ENCODE peak calls at places on chromosomes 13 and 19, in six cellular contexts. One of them, this sample, is unnamed.

GRCh38 chr13:26476111-26476743 is 81.3 kb upstream of the WASF3 start:
- DNase-seq in T-helper 9 cell: no peak
- DNase-seq in KBM-7: no peak
- DNase-seq in activated CD4-positive, CD25-positive, alpha-beta regulatory T cell: no peak
- DNase-seq in amygdala: no peak
- DNase-seq in stimulated activated CD4-positive, alpha-beta T cell treated with anti-CD3 and anti-CD28 coated beads, Interleukin-4, amount 100 ng/mL, for 1 hour: no peak
- DNase-seq in this sample: no peak

GRCh38 chr13:51158923-51159322 is 47.8 kb upstream of the C13orf42 start:
- DNase-seq in stimulated activated CD4-positive, alpha-beta T cell treated with anti-CD3 and anti-CD28 coated beads, Interleukin-4, amount 100 ng/mL, for 1 hour: no peak
- DNase-seq in activated CD4-positive, CD25-positive, alpha-beta regulatory T cell: no peak
- DNase-seq in amygdala: no peak
- DNase-seq in T-helper 9 cell: no peak
- DNase-seq in KBM-7: no peak
- DNase-seq in this sample: no peak

GRCh38 chr19:40398417-40399056 is 8.6 kb upstream of the HIPK4 start:
- DNase-seq in amygdala: peak; percentile 14
- DNase-seq in KBM-7: no peak
- DNase-seq in activated CD4-positive, CD25-positive, alpha-beta regulatory T cell: peak; percentile 31
- DNase-seq in T-helper 9 cell: peak; percentile 41
- DNase-seq in stimulated activated CD4-positive, alpha-beta T cell treated with anti-CD3 and anti-CD28 coated beads, Interleukin-4, amount 100 ng/mL, for 1 hour: peak; percentile 72
- DNase-seq in this sample: no peak

GRCh38 chr13:37995052-37995451 is 125.5 kb upstream of the TRPC4 start:
- DNase-seq in KBM-7: no peak
- DNase-seq in activated CD4-positive, CD25-positive, alpha-beta regulatory T cell: no peak
- DNase-seq in T-helper 9 cell: no peak
- DNase-seq in stimulated activated CD4-positive, alpha-beta T cell treated with anti-CD3 and anti-CD28 coated beads, Interleukin-4, amount 100 ng/mL, for 1 hour: no peak
- DNase-seq in amygdala: no peak
- DNase-seq in this sample: no peak

GRCh38 chr19:33832633-33833032 is 36.0 kb downstream of the KCTD15 start:
- DNase-seq in activated CD4-positive, CD25-positive, alpha-beta regulatory T cell: no peak
- DNase-seq in amygdala: no peak
- DNase-seq in stimulated activated CD4-positive, alpha-beta T cell treated with anti-CD3 and anti-CD28 coated beads, Interleukin-4, amount 100 ng/mL, for 1 hour: no peak
- DNase-seq in T-helper 9 cell: no peak
- DNase-seq in KBM-7: no peak
- DNase-seq in this sample: no peak

GRCh38 chr19:43524922-43525835 is 1.8 kb downstream of the ETHE1 start:
- DNase-seq in amygdala: no peak
- DNase-seq in stimulated activated CD4-positive, alpha-beta T cell treated with anti-CD3 and anti-CD28 coated beads, Interleukin-4, amount 100 ng/mL, for 1 hour: peak; percentile 40
- DNase-seq in KBM-7: peak; percentile 92
- DNase-seq in activated CD4-positive, CD25-positive, alpha-beta regulatory T cell: no peak
- DNase-seq in T-helper 9 cell: peak; percentile 21
- DNase-seq in this sample: peak; percentile 24

GRCh38 chr19:58181902-58182576 is 822 bp upstream of the ZNF274 start:
- DNase-seq in KBM-7: peak; percentile 83
- DNase-seq in activated CD4-positive, CD25-positive, alpha-beta regulatory T cell: peak; percentile 42
- DNase-seq in amygdala: peak; percentile 12
- DNase-seq in T-helper 9 cell: peak; percentile 40
- DNase-seq in stimulated activated CD4-positive, alpha-beta T cell treated with anti-CD3 and anti-CD28 coated beads, Interleukin-4, amount 100 ng/mL, for 1 hour: peak; percentile 68
- DNase-seq in this sample: no peak

GRCh38 chr19:42394751-42395150 is 4.7 kb upstream of the CNFN start:
- DNase-seq in KBM-7: no peak
- DNase-seq in activated CD4-positive, CD25-positive, alpha-beta regulatory T cell: no peak
- DNase-seq in amygdala: no peak
- DNase-seq in stimulated activated CD4-positive, alpha-beta T cell treated with anti-CD3 and anti-CD28 coated beads, Interleukin-4, amount 100 ng/mL, for 1 hour: no peak
- DNase-seq in T-helper 9 cell: no peak
- DNase-seq in this sample: no peak

GRCh38 chr19:36001605-36002004 is 6.6 kb downstream of the SDHAF1 start:
- DNase-seq in stimulated activated CD4-positive, alpha-beta T cell treated with anti-CD3 and anti-CD28 coated beads, Interleukin-4, amount 100 ng/mL, for 1 hour: no peak
- DNase-seq in KBM-7: no peak
- DNase-seq in T-helper 9 cell: no peak
- DNase-seq in amygdala: no peak
- DNase-seq in activated CD4-positive, CD25-positive, alpha-beta regulatory T cell: no peak
- DNase-seq in this sample: no peak

GRCh38 chr13:79225487-79226232 is 180.4 kb downstream of the RBM26 start:
- DNase-seq in activated CD4-positive, CD25-positive, alpha-beta regulatory T cell: no peak
- DNase-seq in stimulated activated CD4-positive, alpha-beta T cell treated with anti-CD3 and anti-CD28 coated beads, Interleukin-4, amount 100 ng/mL, for 1 hour: no peak
- DNase-seq in T-helper 9 cell: no peak
- DNase-seq in KBM-7: no peak
- DNase-seq in amygdala: no peak
- DNase-seq in this sample: no peak

GRCh38 chr19:30512748-30513389 is 140.7 kb downstream of the ZNF536 start:
- DNase-seq in T-helper 9 cell: no peak
- DNase-seq in amygdala: no peak
- DNase-seq in activated CD4-positive, CD25-positive, alpha-beta regulatory T cell: no peak
- DNase-seq in stimulated activated CD4-positive, alpha-beta T cell treated with anti-CD3 and anti-CD28 coated beads, Interleukin-4, amount 100 ng/mL, for 1 hour: no peak
- DNase-seq in KBM-7: no peak
- DNase-seq in this sample: no peak

GRCh38 chr19:17411801-17412200 is 6.4 kb upstream of the BST2 start:
- DNase-seq in T-helper 9 cell: no peak
- DNase-seq in stimulated activated CD4-positive, alpha-beta T cell treated with anti-CD3 and anti-CD28 coated beads, Interleukin-4, amount 100 ng/mL, for 1 hour: no peak
- DNase-seq in amygdala: no peak
- DNase-seq in activated CD4-positive, CD25-positive, alpha-beta regulatory T cell: no peak
- DNase-seq in KBM-7: no peak
- DNase-seq in this sample: no peak